ENCODE peak calls at places on chromosome 20, in five cellular contexts. Y is CD4-positive, CD25-positive, alpha-beta regulatory T cell; R is AG04450; Z is left ventricle myocardium inferior; J is T-helper 17 cell. V is an unnamed sample. For H3K9me3, the result is how much of the 10 kb centered on the place peaks cover.

GRCh38 chr20:54148947-54149764 is 24.6 kb downstream of the CYP24A1 start:
- DNase-seq in J (no peak), Y (no peak), R (no peak), Z (no peak), V (no peak)

GRCh38 chr20:56722042-56722441 is 92.9 kb downstream of the TFAP2C start:
- DNase-seq in Z (no peak), R (no peak), J (no peak), Y (no peak), V (peak)

GRCh38 chr20:32411955-32412706 is 54.0 kb downstream of the ASXL1 start:
- DNase-seq in Z (no peak), J (no peak), Y (peak), R (no peak), V (no peak)

GRCh38 chr20:62415354-62416111 is 8.4 kb upstream of the CABLES2 start:
- DNase-seq in R (no peak), J (no peak), Z (no peak), Y (no peak), V (no peak)

GRCh38 chr20:1764136-1765033 is 106.8 kb upstream of the SIRPG start:
- DNase-seq in Y (peak), J (no peak), Z (peak), R (peak), V (peak)

GRCh38 chr20:11387189-11387754 is 530.4 kb upstream of the BTBD3 start:
- DNase-seq in Z (no peak), Y (no peak), R (peak), J (no peak), V (no peak)

GRCh38 chr20:17543531-17543961 is 12.4 kb upstream of the BFSP1 start:
- DNase-seq in Z (no peak), J (no peak), Y (no peak), R (no peak), V (no peak)

GRCh38 chr20:6558361-6558760 is 209.1 kb upstream of the BMP2 start:
- DNase-seq in R (no peak), Y (no peak), J (no peak), Z (no peak), V (no peak)

GRCh38 chr20:64145458-64146300 is 18.6 kb upstream of the MYT1 start:
- DNase-seq in J (no peak), R (no peak), Z (no peak), Y (no peak), V (no peak)

GRCh38 chr20:14829897-14830296 is 492.5 kb upstream of the FLRT3 start:
- DNase-seq in Y (no peak), Z (no peak), J (no peak), R (no peak), V (no peak)

GRCh38 chr20:62030834-62031434 is 34.7 kb downstream of the TAF4 start:
- DNase-seq in Y (peak), J (no peak), R (no peak), Z (no peak), V (no peak)

GRCh38 chr20:39660251-39660650 is 698.1 kb downstream of the DHX35 start:
- DNase-seq in Z (no peak), J (no peak), R (no peak), Y (no peak), V (no peak)

GRCh38 chr20:58626076-58626475 is 25.0 kb upstream of the STX16 start:
- DNase-seq in Z (no peak), R (no peak), J (no peak), Y (no peak), V (no peak)

GRCh38 chr20:2946988-2947961 is 74.0 kb downstream of the PTPRA start:
- DNase-seq in R (peak), Z (no peak), Y (peak), J (no peak), V (no peak)

GRCh38 chr20:4999788-5000187 is 1.5 kb downstream of the SLC23A2 start:
- DNase-seq in J (no peak), Y (peak), R (no peak), Z (no peak), V (no peak)

GRCh38 chr20:8640461-8640860 is 428.4 kb upstream of the PLCB4 start:
- DNase-seq in Y (no peak), Z (no peak), J (no peak), R (no peak), V (no peak)

GRCh38 chr20:33673115-33673410 is 1.2 kb downstream of the NECAB3 start:
- DNase-seq in Z (no peak), Y (no peak), R (no peak), J (no peak), V (no peak)

GRCh38 chr20:21340991-21341722 is 38.0 kb downstream of the XRN2 start:
- DNase-seq in Z (no peak), R (no peak), Y (no peak), J (no peak), V (no peak)

GRCh38 chr20:21571841-21572690 is 58.2 kb upstream of the NKX2-2 start:
- DNase-seq in Z (no peak), Y (peak), J (no peak), R (no peak), V (no peak)

GRCh38 chr20:63747622-63748355 is 8.2 kb downstream of the SLC2A4RG start:
- DNase-seq in Y (no peak), J (no peak), Z (no peak), R (no peak), V (no peak)

GRCh38 chr20:64247970-64248841 is 7.3 kb upstream of the PCMTD2 start:
- DNase-seq in R (no peak), Z (no peak), J (no peak), Y (no peak), V (no peak)

GRCh38 chr20:17538517-17539170 is 7.5 kb upstream of the BFSP1 start:
- DNase-seq in Y (peak), R (no peak), J (no peak), Z (no peak), V (no peak)

GRCh38 chr20:32288225-32288849 is 10.9 kb downstream of the KIF3B start:
- DNase-seq in Y (no peak), Z (no peak), R (no peak), J (no peak), V (no peak)

GRCh38 chr20:62782149-62782892 is 14.0 kb upstream of the MRGBP start:
- DNase-seq in J (no peak), R (no peak), Z (no peak), Y (no peak), V (no peak)

GRCh38 chr20:13535627-13536026 is 103.1 kb downstream of the TASP1 start:
- DNase-seq in Z (no peak), Y (no peak), J (no peak), R (no peak), V (no peak)

GRCh38 chr20:35972445-35972844 is 4.1 kb downstream of the CNBD2 start:
- DNase-seq in Z (no peak), J (no peak), Y (no peak), R (no peak), V (no peak)

GRCh38 chr20:40499416-40499815 is 189.6 kb downstream of the MAFB start:
- DNase-seq in R (no peak), Z (no peak), Y (no peak), J (no peak), V (no peak)

GRCh38 chr20:884983-885952 is 30.9 kb downstream of the ANGPT4 start:
- DNase-seq in R (no peak), Z (peak), Y (peak), J (no peak), V (no peak)

GRCh38 chr20:3367125-3367524 is 40.3 kb downstream of the DNAAF9 start:
- DNase-seq in J (no peak), Y (no peak), Z (no peak), R (no peak), V (no peak)

GRCh38 chr20:41139227-41140093 is 2.1 kb downstream of the PLCG1 start:
- DNase-seq in J (no peak), Y (peak), R (no peak), Z (no peak), V (no peak)

GRCh38 chr20:19947611-19948264 is 69.4 kb upstream of the NAA20 start:
- DNase-seq in Y (no peak), J (no peak), Z (no peak), R (peak), V (peak)

GRCh38 chr20:1417273-1417672 is 24.4 kb upstream of the FKBP1A start:
- DNase-seq in Z (no peak), J (no peak), Y (no peak), R (no peak), V (no peak)

GRCh38 chr20:35615667-35616464 is at the start of gene SPAG4:
- DNase-seq in Z (peak), J (peak), R (no peak), Y (peak), V (peak)

GRCh38 chr20:32526561-32526960 is 58.6 kb downstream of the NOL4L start:
- DNase-seq in R (no peak), Z (no peak), J (no peak), Y (no peak), V (no peak)

GRCh38 chr20:56171087-56172012 is 77.2 kb upstream of the MC3R start:
- DNase-seq in R (no peak), J (no peak), Y (no peak), Z (no peak), V (no peak)

GRCh38 chr20:47454298-47455132 is 47.2 kb upstream of the NCOA3 start:
- DNase-seq in J (no peak), Y (no peak), Z (no peak), R (no peak), V (no peak)

GRCh38 chr20:3262566-3262965 is 23.6 kb upstream of the SLC4A11 start:
- DNase-seq in R (no peak), Y (no peak), Z (no peak), J (no peak), V (no peak)

GRCh38 chr20:63917811-63918210 is 22.9 kb downstream of the DNAJC5 start:
- DNase-seq in R (no peak), J (no peak), Z (no peak), Y (no peak), V (no peak)

GRCh38 chr20:19658137-19658536 is 99.9 kb upstream of the RIN2 start:
- DNase-seq in R (no peak), Z (no peak), Y (no peak), J (no peak), V (no peak)

GRCh38 chr20:50396623-50397022 is 113.6 kb upstream of the PTPN1 start:
- DNase-seq in Z (no peak), Y (no peak), R (no peak), J (no peak), V (no peak)

DNA sequence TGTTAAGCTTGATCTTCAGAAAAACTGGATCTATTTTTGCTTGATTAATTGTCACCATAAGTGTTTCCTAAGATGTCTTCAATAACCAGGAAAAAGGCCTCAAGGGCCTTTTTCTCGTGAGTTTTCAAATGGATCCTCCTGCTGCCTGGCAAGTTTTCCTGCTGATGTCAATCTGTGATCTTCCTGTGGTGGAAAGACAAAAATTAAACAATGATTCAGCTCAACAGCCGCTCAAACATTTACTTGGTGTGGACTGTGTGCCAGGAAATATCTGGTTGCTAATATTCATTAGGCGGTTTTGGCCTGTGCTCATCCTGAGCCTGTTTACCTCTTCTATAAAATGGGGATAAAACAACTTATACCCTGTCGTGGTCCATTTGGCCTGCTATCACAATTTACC is 35.4 kb upstream of the SSTR4 start:
- DNase-seq in R (no peak), Z (no peak), J (no peak), Y (no peak), V (no peak)
- H3K9me3 ChIP-seq in R (under half), Z (under half), J (under half), Y (under half), V (under half)

DNA sequence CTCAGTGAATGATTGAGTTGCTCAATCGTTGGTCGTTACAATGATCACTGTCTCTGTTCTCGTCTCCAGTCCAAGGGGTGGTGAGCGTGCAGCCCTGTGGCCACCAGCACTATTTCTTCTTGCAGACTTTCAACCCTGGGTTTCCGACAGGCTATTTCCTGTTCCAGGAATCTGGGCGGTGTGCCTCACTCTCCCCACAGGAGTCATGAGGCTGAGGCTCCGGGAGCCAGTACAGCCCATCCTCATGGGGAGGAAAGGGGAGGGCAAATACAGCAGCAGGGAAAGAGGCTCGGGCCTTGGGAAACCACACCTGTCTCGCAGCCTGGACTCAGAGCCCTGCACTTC is 28.8 kb downstream of the KIAA1755 start:
- DNase-seq in Z (peak), R (no peak), J (no peak), Y (no peak), V (no peak)
- H3K9me3 ChIP-seq in Z (under half), R (under half), J (under half), Y (under half), V (under half)

GRCh38 chr20:49280463-49281058 is 2.7 kb upstream of the ZNFX1 start:
- DNase-seq in J (no peak), R (no peak), Z (no peak), Y (no peak), V (no peak)
- H3K9me3 ChIP-seq in J (half or more), R (under half), Z (under half), Y (half or more), V (under half)

GRCh38 chr20:59744756-59745155 is 140.4 kb downstream of the PHACTR3 start:
- DNase-seq in Z (no peak), R (no peak), J (no peak), Y (no peak), V (no peak)
- H3K9me3 ChIP-seq in Z (under half), R (half or more), J (under half), Y (under half), V (under half)

GRCh38 chr20:51945177-51945576 is 142.9 kb upstream of the SALL4 start:
- DNase-seq in R (no peak), Z (no peak), J (no peak), Y (no peak), V (no peak)

GRCh38 chr20:51941503-51941902 is 139.2 kb upstream of the SALL4 start:
- DNase-seq in J (no peak), R (no peak), Z (no peak), Y (no peak), V (no peak)

GRCh38 chr20:51943761-51944160 is 141.4 kb upstream of the SALL4 start:
- DNase-seq in Z (no peak), R (no peak), Y (no peak), J (no peak), V (no peak)

GRCh38 chr20:51946581-51946980 is 144.3 kb upstream of the SALL4 start:
- DNase-seq in R (no peak), J (no peak), Z (no peak), Y (no peak), V (no peak)

GRCh38 chr20:51945881-51946280 is 143.6 kb upstream of the SALL4 start:
- DNase-seq in R (no peak), Y (no peak), Z (no peak), J (no peak), V (no peak)
- H3K9me3 ChIP-seq in R (under half), Y (under half), Z (under half), J (under half), V (under half)

GRCh38 chr20:24207803-24208300 is 219.3 kb upstream of the GGTLC1 start:
- DNase-seq in Y (no peak), J (no peak), R (no peak), Z (no peak), V (no peak)
- H3K9me3 ChIP-seq in Y (under half), J (under half), R (under half), Z (under half), V (under half)

DNA sequence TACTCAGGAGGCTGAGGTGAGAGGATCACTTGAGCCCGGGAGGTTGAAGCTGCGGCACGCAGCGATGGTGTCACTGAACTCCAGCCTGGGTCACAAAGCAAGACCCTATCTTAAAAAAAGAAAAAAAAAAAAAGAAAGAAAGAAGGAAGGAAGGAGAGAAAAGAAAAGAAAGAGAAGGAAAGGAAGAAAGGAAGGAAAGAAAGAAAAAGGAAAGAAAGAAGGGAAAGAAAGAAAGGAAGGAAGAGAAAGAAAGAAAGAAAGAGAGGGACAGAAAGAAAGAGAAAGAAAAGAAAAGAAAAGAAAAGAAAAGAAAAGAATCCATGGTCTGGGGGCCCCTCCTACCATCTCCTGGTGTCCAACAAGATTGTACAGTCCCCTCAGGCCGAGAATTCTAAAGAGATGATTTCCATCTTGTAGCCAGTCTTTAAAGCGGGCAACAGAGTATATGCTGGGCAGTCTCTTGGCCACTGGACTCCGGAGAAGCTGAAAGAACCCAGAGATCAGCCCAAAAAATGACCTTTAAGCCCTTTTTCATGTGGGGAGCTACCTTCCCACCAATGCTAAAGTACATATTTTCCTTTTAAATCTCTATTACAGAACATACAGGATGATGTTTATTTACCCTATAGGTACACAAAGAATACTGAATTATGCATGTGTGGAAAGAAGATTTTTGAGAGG is 23.7 kb upstream of the RBL1 start:
- DNase-seq in J (no peak), Z (no peak), Y (no peak), R (no peak), V (no peak)
- H3K9me3 ChIP-seq in J (under half), Z (under half), Y (under half), R (under half), V (under half)

V was measured in pancreas.